ENCODE peak calls at places on chromosomes 4 and X, in seven cellular contexts. One of them, this sample, is unnamed.

GRCh38 chr4:10003666-10004065 is 17.6 kb downstream of the SLC2A9 start:
- DNase-seq in D721Med: no peak
- DNase-seq in cardiac septum: peak
- DNase-seq in HTR-8/SVneo: no peak
- DNase-seq in Daoy: peak
- DNase-seq in EL: no peak
- DNase-seq in T-helper 9 cell: no peak
- DNase-seq in this sample: no peak

GRCh38 chrX:129737921-129738320 is 858 bp upstream of the XPNPEP2 start:
- DNase-seq in D721Med: no peak
- DNase-seq in cardiac septum: peak
- DNase-seq in HTR-8/SVneo: no peak
- DNase-seq in Daoy: peak
- DNase-seq in EL: peak
- DNase-seq in T-helper 9 cell: no peak
- DNase-seq in this sample: no peak

GRCh38 chr4:89121711-89122387 is 10.5 kb downstream of the TIGD2 start:
- DNase-seq in D721Med: no peak
- DNase-seq in cardiac septum: no peak
- DNase-seq in HTR-8/SVneo: no peak
- DNase-seq in Daoy: no peak
- DNase-seq in EL: no peak
- DNase-seq in T-helper 9 cell: no peak
- DNase-seq in this sample: no peak

GRCh38 chr4:167119392-167119791 is 114.9 kb downstream of the SPOCK3 start:
- DNase-seq in D721Med: no peak
- DNase-seq in cardiac septum: no peak
- DNase-seq in HTR-8/SVneo: no peak
- DNase-seq in Daoy: no peak
- DNase-seq in EL: no peak
- DNase-seq in T-helper 9 cell: no peak
- DNase-seq in this sample: no peak

GRCh38 chr4:168453146-168453545 is 27.1 kb downstream of the DDX60L start:
- DNase-seq in D721Med: no peak
- DNase-seq in cardiac septum: no peak
- DNase-seq in HTR-8/SVneo: no peak
- DNase-seq in Daoy: no peak
- DNase-seq in EL: no peak
- DNase-seq in T-helper 9 cell: no peak
- DNase-seq in this sample: peak

GRCh38 chrX:123975180-123975579 is 13.7 kb downstream of the STAG2 start:
- DNase-seq in D721Med: no peak
- DNase-seq in cardiac septum: no peak
- DNase-seq in HTR-8/SVneo: no peak
- DNase-seq in Daoy: peak
- DNase-seq in EL: peak
- DNase-seq in T-helper 9 cell: no peak
- DNase-seq in this sample: no peak

GRCh38 chr4:123478859-123479345 is 82.3 kb downstream of the SPRY1 start:
- DNase-seq in D721Med: no peak
- DNase-seq in cardiac septum: no peak
- DNase-seq in HTR-8/SVneo: peak
- DNase-seq in Daoy: no peak
- DNase-seq in EL: peak
- DNase-seq in T-helper 9 cell: no peak
- DNase-seq in this sample: no peak

GRCh38 chrX:150161092-150161672 is 201.9 kb upstream of the MAMLD1 start:
- DNase-seq in D721Med: no peak
- DNase-seq in cardiac septum: no peak
- DNase-seq in HTR-8/SVneo: no peak
- DNase-seq in Daoy: no peak
- DNase-seq in EL: no peak
- DNase-seq in T-helper 9 cell: no peak
- DNase-seq in this sample: no peak

GRCh38 chrX:125132274-125132673 is 187.4 kb upstream of the TEX13C start:
- DNase-seq in D721Med: no peak
- DNase-seq in cardiac septum: no peak
- DNase-seq in HTR-8/SVneo: no peak
- DNase-seq in Daoy: no peak
- DNase-seq in EL: no peak
- DNase-seq in T-helper 9 cell: no peak
- DNase-seq in this sample: peak

GRCh38 chr4:8616831-8617230 is 24.3 kb downstream of the CPZ start:
- DNase-seq in D721Med: no peak
- DNase-seq in cardiac septum: no peak
- DNase-seq in HTR-8/SVneo: no peak
- DNase-seq in Daoy: no peak
- DNase-seq in EL: no peak
- DNase-seq in T-helper 9 cell: no peak
- DNase-seq in this sample: no peak

GRCh38 chr4:115107411-115107810 is 6.0 kb downstream of the NDST4 start:
- DNase-seq in D721Med: no peak
- DNase-seq in cardiac septum: no peak
- DNase-seq in HTR-8/SVneo: no peak
- DNase-seq in Daoy: no peak
- DNase-seq in EL: no peak
- DNase-seq in T-helper 9 cell: no peak
- DNase-seq in this sample: no peak

GRCh38 chr4:146472404-146472803 is 49.3 kb downstream of the SLC10A7 start:
- DNase-seq in D721Med: no peak
- DNase-seq in cardiac septum: no peak
- DNase-seq in HTR-8/SVneo: no peak
- DNase-seq in Daoy: no peak
- DNase-seq in EL: no peak
- DNase-seq in T-helper 9 cell: no peak
- DNase-seq in this sample: no peak